ENCODE peak calls at places on chromosome 17, in seven cellular contexts. G is Right ventricle myocardium inferior; M is stimulated activated CD4-positive, alpha-beta T cell treated with anti-CD3 and anti-CD28 coated beads, Interleukin-2, amount 100 ng/mL, for 48 hours; C is AG20443; X is RWPE1; P is activated T-helper 1 cell treated with anti-CD3 and anti-CD28 coated beads, Interleukin-12 subunit alpha, Interleukin-12 subunit beta, Interleukin-2, Interleukin-4 antibody, amounts not matched to agents 30 ng/mL and 10 ng/mL and 1 ng/mL, durations not matched to agents 14 hours and 24 hours and 36 hours; E is Daoy. U is an unnamed sample.

GRCh38 chr17:28937044-28937729 is 14.1 kb downstream of the PHF12 start:
- DNase-seq in X (no peak), G (no peak), C (peak), P (no peak), E (no peak), M (no peak), U (no peak)

GRCh38 chr17:56809106-56809819 is 24.5 kb downstream of the C17orf67 start:
- DNase-seq in M (no peak), G (no peak), P (no peak), C (no peak), E (no peak), X (no peak), U (no peak)

GRCh38 chr17:71959129-71959528 is 161.7 kb upstream of the SOX9 start:
- DNase-seq in P (no peak), X (peak), M (no peak), E (no peak), C (peak), G (no peak), U (no peak)

GRCh38 chr17:74842146-74842598 is 17.5 kb downstream of the GRIN2C start:
- DNase-seq in X (no peak), M (no peak), C (no peak), P (no peak), G (no peak), E (no peak), U (no peak)

GRCh38 chr17:57530508-57530907 is 214.6 kb downstream of the CCDC182 start:
- DNase-seq in E (no peak), X (no peak), M (no peak), G (no peak), C (no peak), P (no peak), U (no peak)

GRCh38 chr17:35865412-35866355 is 3.0 kb downstream of the HEATR9 start:
- DNase-seq in C (no peak), M (no peak), E (peak), X (peak), G (no peak), P (no peak), U (no peak)

GRCh38 chr17:41451154-41451728 is 10.5 kb upstream of the KRT38 start:
- DNase-seq in X (no peak), P (no peak), G (no peak), E (no peak), M (no peak), C (no peak), U (no peak)

GRCh38 chr17:63693411-63694113 is 6.4 kb downstream of the LIMD2 start:
- DNase-seq in E (no peak), M (no peak), P (no peak), C (no peak), G (no peak), X (no peak), U (no peak)

GRCh38 chr17:39845052-39845976 is 18.8 kb downstream of the IKZF3 start:
- DNase-seq in P (no peak), X (no peak), G (no peak), C (no peak), E (no peak), M (no peak), U (no peak)

GRCh38 chr17:71963791-71964190 is 157.0 kb upstream of the SOX9 start:
- DNase-seq in P (no peak), G (no peak), E (no peak), X (no peak), C (no peak), M (no peak), U (no peak)

GRCh38 chr17:59000022-59000421 is 106.7 kb downstream of the TRIM37 start:
- DNase-seq in X (no peak), M (no peak), G (no peak), E (no peak), C (no peak), P (no peak), U (no peak)

GRCh38 chr17:73042809-73043685 is 49.4 kb downstream of the SLC39A11 start:
- DNase-seq in M (no peak), P (no peak), E (no peak), X (no peak), C (peak), G (no peak), U (no peak)

GRCh38 chr17:62653002-62653830 is 25.7 kb downstream of the MRC2 start:
- DNase-seq in X (no peak), C (peak), P (peak), M (peak), E (peak), G (peak), U (peak)

GRCh38 chr17:50257574-50258224 is 16.6 kb upstream of the TMEM92 start:
- DNase-seq in P (no peak), C (peak), M (no peak), E (no peak), X (no peak), G (no peak), U (no peak)

GRCh38 chr17:5281814-5282638 is at the start of gene RABEP1:
- DNase-seq in M (peak), C (peak), P (peak), G (peak), E (peak), X (peak), U (peak)

GRCh38 chr17:66371561-66371960 is 69.1 kb downstream of the PRKCA start:
- DNase-seq in P (no peak), M (no peak), G (no peak), C (no peak), E (peak), X (no peak), U (no peak)

GRCh38 chr17:40028595-40028994 is 13.4 kb downstream of the CSF3 start:
- DNase-seq in G (no peak), C (no peak), X (no peak), M (no peak), P (no peak), E (no peak), U (no peak)

GRCh38 chr17:29176500-29177351 is 3.5 kb downstream of the MYO18A start:
- DNase-seq in P (peak), C (peak), M (peak), G (no peak), X (peak), E (peak), U (peak)